ENCODE peak calls at places on chromosomes 4 and X, in six cellular contexts. N, X, M, T, C and Y are unnamed samples. For H3K79me2, the result is how much of the 10 kb centered on the place peaks cover.

GRCh38 chrX:7972586-7972985 is 45.4 kb upstream of the PNPLA4 start:
- DNase-seq in N (no peak), C (no peak), X (no peak), M (no peak), T (no peak), Y (no peak)

GRCh38 chr4:71241467-71242401 is 97.1 kb upstream of the SLC4A4 start:
- DNase-seq in C (no peak), X (no peak), N (no peak), T (no peak), M (no peak), Y (no peak)

GRCh38 chr4:118981839-118982381 is 93.3 kb downstream of the SYNPO2 start:
- DNase-seq in N (peak), C (peak), X (peak), M (peak), T (peak), Y (peak)

GRCh38 chr4:78079701-78080430 is 22.7 kb downstream of the FRAS1 start:
- DNase-seq in C (peak), X (no peak), M (no peak), T (no peak), N (no peak), Y (no peak)

GRCh38 chr4:88008133-88008621 is 742 bp downstream of the PKD2 start:
- DNase-seq in X (peak), M (peak), N (peak), T (peak), C (peak), Y (peak)

GRCh38 chrX:56233100-56233499 is 944 bp downstream of the KLF8 start:
- DNase-seq in N (no peak), M (peak), C (no peak), T (no peak), X (no peak), Y (peak)

GRCh38 chr4:139552908-139553307 is 3.1 kb downstream of the SETD7 start:
- DNase-seq in M (no peak), N (no peak), T (no peak), C (no peak), X (no peak), Y (no peak)

GRCh38 chr4:114277690-114278089 is 298.2 kb upstream of the ARSJ start:
- DNase-seq in X (no peak), C (no peak), M (no peak), T (no peak), N (no peak), Y (no peak)

GRCh38 chr4:90234916-90235547 is 107.8 kb downstream of the CCSER1 start:
- DNase-seq in N (peak), C (no peak), M (no peak), X (no peak), T (no peak), Y (no peak)

GRCh38 chrX:38282044-38282443 is 45.3 kb downstream of the RPGR start:
- DNase-seq in T (peak), N (no peak), X (peak), C (no peak), M (peak), Y (peak)

GRCh38 chr4:156931267-156931666 is 40.3 kb downstream of the PDGFC start:
- DNase-seq in N (no peak), X (no peak), T (peak), C (no peak), M (no peak), Y (no peak)

GRCh38 chr4:42710329-42710728 is 53.4 kb upstream of the ATP8A1 start:
- DNase-seq in T (no peak), N (no peak), X (no peak), M (peak), C (peak), Y (no peak)

GRCh38 chrX:115948018-115948923 is 222.3 kb upstream of the AGTR2 start:
- DNase-seq in X (no peak), T (peak), M (peak), N (peak), C (peak), Y (peak)

GRCh38 chr4:100742045-100742444 is 224.2 kb upstream of the EMCN start:
- DNase-seq in M (peak), X (peak), T (peak), C (peak), N (peak), Y (peak)

GRCh38 chrX:130012683-130013082 is 30.2 kb downstream of the BCORL1 start:
- DNase-seq in X (no peak), N (no peak), M (no peak), C (no peak), T (no peak), Y (no peak)

GRCh38 chr4:1080961-1081688 is 32.2 kb downstream of the RNF212 start:
- DNase-seq in N (no peak), T (peak), M (no peak), X (no peak), C (no peak), Y (peak)

GRCh38 chrX:102154218-102154860 is 1.4 kb downstream of the BEX5 start:
- DNase-seq in X (no peak), T (no peak), N (peak), C (peak), M (peak), Y (peak)

GRCh38 chr4:136036744-136037143 is 1495.5 kb downstream of the PCDH18 start:
- DNase-seq in X (no peak), T (peak), C (no peak), M (no peak), N (no peak), Y (no peak)

GRCh38 chrX:154313147-154313546 is 17.6 kb downstream of the TKTL1 start:
- DNase-seq in X (no peak), C (no peak), M (no peak), T (no peak), N (no peak), Y (no peak)

GRCh38 chrX:67636532-67636931 is 92.7 kb downstream of the AR start:
- DNase-seq in X (no peak), N (no peak), C (no peak), T (no peak), M (no peak), Y (peak)

GRCh38 chr4:117560329-117560728 is 474.0 kb upstream of the NDST3 start:
- DNase-seq in C (peak), T (peak), N (no peak), X (no peak), M (no peak), Y (peak)

GRCh38 chrX:45110494-45110893 is 90.2 kb downstream of the DIPK2B start:
- DNase-seq in C (no peak), N (no peak), M (no peak), T (no peak), X (no peak), Y (no peak)

GRCh38 chr4:19707876-19708275 is 543.8 kb upstream of the SLIT2 start:
- DNase-seq in N (no peak), X (no peak), C (no peak), T (no peak), M (no peak), Y (no peak)

GRCh38 chr4:1579834-1580686 is 104.1 kb downstream of the FAM53A start:
- DNase-seq in N (peak), T (peak), C (no peak), X (peak), M (peak), Y (peak)

GRCh38 chr4:185115827-185116232 is 27.2 kb upstream of the SLC25A4 start:
- DNase-seq in C (no peak), M (peak), T (no peak), X (no peak), N (peak), Y (peak)

GRCh38 chr4:168618577-168619265 is 121.9 kb downstream of the PALLD start:
- DNase-seq in C (no peak), T (peak), X (no peak), N (no peak), M (no peak), Y (no peak)

GRCh38 chr4:15262396-15262795 is 165.4 kb upstream of the C1QTNF7 start:
- DNase-seq in X (no peak), N (no peak), T (peak), M (no peak), C (no peak), Y (no peak)

GRCh38 chr4:26992657-26993361 is 132.2 kb downstream of the STIM2 start:
- DNase-seq in X (peak), M (no peak), N (no peak), T (no peak), C (no peak), Y (no peak)

GRCh38 chrX:23557070-23557469 is 110.2 kb upstream of the PRDX4 start:
- DNase-seq in N (no peak), C (peak), X (peak), T (no peak), M (no peak), Y (no peak)

GRCh38 chr4:125780159-125780558 is 465.4 kb downstream of the FAT4 start:
- DNase-seq in N (no peak), C (no peak), T (no peak), M (no peak), X (no peak), Y (no peak)

GRCh38 chrX:94545722-94546121 is 871.7 kb downstream of the FAM133A start:
- DNase-seq in T (no peak), N (no peak), C (no peak), X (no peak), M (no peak), Y (no peak)

GRCh38 chr4:41121906-41122305 is 92.4 kb downstream of the APBB2 start:
- DNase-seq in M (no peak), T (no peak), X (no peak), C (no peak), N (no peak), Y (no peak)

GRCh38 chr4:75321484-75321883 is 192.7 kb downstream of the RCHY1 start:
- DNase-seq in N (no peak), M (no peak), T (peak), C (no peak), X (no peak), Y (no peak)

GRCh38 chrX:24178441-24178840 is 28.9 kb downstream of the ZFX start:
- DNase-seq in N (no peak), T (no peak), X (no peak), C (no peak), M (no peak), Y (no peak)

GRCh38 chrX:52923781-52924241 is 26.7 kb downstream of the FAM156B start:
- DNase-seq in N (no peak), C (peak), T (peak), X (peak), M (no peak), Y (no peak)

GRCh38 chr4:158861766-158862165 is 92.9 kb downstream of the FNIP2 start:
- DNase-seq in T (no peak), X (no peak), M (peak), N (no peak), C (no peak), Y (peak)
- TF ChIP-seq CTCF in T (peak), X (no peak), M (peak), N (peak), C (no peak), Y (peak)

GRCh38 chr4:124152130-124152529 is 560.4 kb downstream of the ANKRD50 start:
- DNase-seq in T (no peak), X (no peak), C (no peak), N (no peak), M (no peak), Y (no peak)
- TF ChIP-seq EZH2phosphoT487 in T (no peak), X (no peak), C (no peak), N (no peak), M (no peak), Y (no peak)

DNA sequence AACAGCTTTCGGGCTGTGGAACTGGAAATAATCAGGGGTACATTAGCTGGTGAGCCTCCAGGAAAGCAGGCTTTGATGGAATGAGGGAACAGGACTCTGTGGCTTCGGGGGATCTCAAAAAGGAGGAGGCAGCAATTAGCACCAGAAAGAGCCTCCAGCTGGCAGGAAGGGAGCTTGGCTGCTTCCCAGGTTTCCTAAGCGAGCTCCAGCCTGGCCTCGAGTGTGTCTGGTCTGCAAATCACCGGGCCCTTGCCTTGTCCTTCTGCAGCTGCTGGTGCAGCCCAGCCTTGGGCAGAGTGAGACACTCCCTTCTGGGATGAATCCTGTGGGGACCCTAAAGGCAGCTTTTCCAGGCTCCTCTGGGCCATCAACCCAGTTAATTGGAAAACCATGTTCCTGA is 10.7 kb upstream of the PDHA1 start:
- DNase-seq in N (peak), M (no peak), X (no peak), C (no peak), T (no peak), Y (peak)
- H3K79me2 ChIP-seq in N (under half), M (under half), X (under half), C (under half), T (under half), Y (under half)

GRCh38 chr4:147096667-147097604 is 151.3 kb upstream of the TTC29 start:
- DNase-seq in M (peak), X (peak), C (peak), T (peak), N (peak), Y (peak)
- TF ChIP-seq CTCF in M (peak), X (peak), C (peak), T (peak), N (peak), Y (peak)

DNA sequence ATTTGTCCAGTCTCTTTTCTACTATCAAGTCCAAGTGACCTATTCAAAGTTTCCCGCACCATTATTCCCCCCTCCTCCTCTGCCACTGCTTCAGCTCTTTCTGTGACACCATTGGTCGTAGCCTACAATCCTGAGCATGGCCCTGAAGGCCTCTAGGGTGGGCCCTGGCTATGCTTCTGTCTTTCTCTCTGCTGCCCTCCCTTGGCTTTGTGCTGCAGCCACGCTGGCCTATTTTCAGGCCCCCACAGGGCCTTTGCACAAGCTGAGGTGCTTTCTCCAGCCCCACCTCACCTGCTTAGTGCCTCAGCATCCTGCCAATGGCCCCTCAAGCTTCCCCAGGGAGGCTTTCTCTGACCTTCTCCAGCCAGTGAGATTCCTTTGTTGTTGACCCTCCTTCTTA is 156.5 kb downstream of the NHS start:
- DNase-seq in T (no peak), C (no peak), N (no peak), M (no peak), X (no peak), Y (no peak)
- TF ChIP-seq EZH2phosphoT487 in T (no peak), C (no peak), N (no peak), M (no peak), X (no peak), Y (no peak)

GRCh38 chr4:8211737-8212581 is 12.9 kb downstream of the SH3TC1 start:
- DNase-seq in X (no peak), T (no peak), N (no peak), C (no peak), M (no peak), Y (no peak)

GRCh38 chr4:8214091-8214490 is 15.0 kb downstream of the SH3TC1 start:
- DNase-seq in T (no peak), M (no peak), N (no peak), X (no peak), C (no peak), Y (no peak)

GRCh38 chr4:8211229-8211628 is 12.1 kb downstream of the SH3TC1 start:
- DNase-seq in T (no peak), N (no peak), M (no peak), X (no peak), C (no peak), Y (no peak)

GRCh38 chr4:8213121-8213520 is 14.0 kb downstream of the SH3TC1 start:
- DNase-seq in T (no peak), C (no peak), M (no peak), N (no peak), X (no peak), Y (no peak)

GRCh38 chr4:8212606-8213005 is 13.5 kb downstream of the SH3TC1 start:
- DNase-seq in X (no peak), C (no peak), T (no peak), M (no peak), N (no peak), Y (no peak)
- H3K79me2 ChIP-seq in X (under half), C (under half), T (under half), M (under half), N (under half), Y (under half)

GRCh38 chr4:170231377-170231776 is 141.6 kb upstream of the AADAT start:
- DNase-seq in N (no peak), M (no peak), T (no peak), X (no peak), C (no peak), Y (no peak)

GRCh38 chr4:170229021-170229420 is 139.3 kb upstream of the AADAT start:
- DNase-seq in M (peak), T (peak), X (no peak), N (no peak), C (peak), Y (peak)

GRCh38 chr4:170226288-170226687 is 136.5 kb upstream of the AADAT start:
- DNase-seq in N (no peak), M (no peak), C (no peak), X (no peak), T (peak), Y (peak)

GRCh38 chr4:170230242-170230641 is 140.5 kb upstream of the AADAT start:
- DNase-seq in N (no peak), C (no peak), X (no peak), M (no peak), T (no peak), Y (no peak)

DNA sequence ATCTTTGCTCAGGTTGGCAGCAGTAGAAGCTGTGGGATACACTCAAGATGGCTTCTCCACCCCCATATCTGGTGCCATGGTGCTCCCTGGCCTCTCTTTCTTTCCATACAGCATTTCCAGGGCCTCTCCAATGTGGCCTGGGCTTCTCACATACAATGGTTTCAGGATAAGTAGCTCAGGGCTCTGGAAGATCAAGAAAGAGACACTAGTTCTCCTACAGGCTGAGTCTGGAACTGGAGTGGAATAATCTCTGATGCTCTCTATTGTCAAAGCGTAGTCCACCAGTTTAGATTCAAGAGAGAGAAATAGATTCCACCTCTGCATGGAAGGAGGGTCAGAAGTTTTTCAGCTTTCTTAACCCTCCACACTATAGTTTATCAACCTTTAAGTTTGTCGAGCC is 138.2 kb upstream of the AADAT start:
- DNase-seq in N (no peak), T (no peak), X (no peak), C (no peak), M (peak), Y (peak)
- TF ChIP-seq CTCF in N (peak), T (no peak), X (no peak), C (no peak), M (peak), Y (no peak)

GRCh38 chr4:53147179-53147578 is 218.7 kb downstream of the SCFD2 start:
- DNase-seq in C (no peak), M (no peak), X (no peak), T (no peak), N (no peak), Y (no peak)
- TF ChIP-seq EZH2phosphoT487 in C (no peak), M (no peak), X (no peak), T (no peak), N (no peak), Y (no peak)